ENCODE peak calls at places on chromosomes 12 and 14, in five cellular contexts. U is GM23338, O is GM23248, E is left ventricle myocardium inferior, N is kidney. L is an unnamed sample.

GRCh38 chr12:12333407-12333831 is 16.6 kb downstream of the MANSC1 start:
- DNase-seq in E (no peak), N (no peak), U (no peak), O (no peak), L (no peak)

GRCh38 chr14:60346706-60347105 is 97.7 kb downstream of the PPM1A start:
- DNase-seq in O (peak; percentile 7), N (no peak), U (no peak), E (no peak), L (no peak)

GRCh38 chr12:82651489-82651888 is 35.2 kb upstream of the TMTC2 start:
- DNase-seq in O (no peak), E (no peak), N (no peak), U (no peak), L (no peak)

GRCh38 chr14:95662376-95663186 is 23.6 kb upstream of the TCL1B start:
- DNase-seq in O (peak; percentile 30), E (no peak), U (no peak), N (no peak), L (no peak)

GRCh38 chr12:92863255-92863654 is 65.8 kb downstream of the EEA1 start:
- DNase-seq in N (no peak), E (no peak), U (no peak), O (no peak), L (no peak)

GRCh38 chr14:76867536-76868452 is 41.6 kb downstream of the LRRC74A start:
- DNase-seq in U (no peak), E (peak; percentile 48), N (no peak), O (no peak), L (no peak)

GRCh38 chr12:115938794-115939377 is 338.6 kb downstream of the MED13L start:
- DNase-seq in E (no peak), N (no peak), U (no peak), O (no peak), L (no peak)

GRCh38 chr12:56315256-56315625 is 547 bp downstream of the CNPY2 start:
- DNase-seq in O (no peak), N (peak; percentile 69), E (no peak), U (peak; percentile 35), L (peak; percentile 10)

GRCh38 chr14:103847954-103848719 is 762 bp upstream of the PPP1R13B start:
- DNase-seq in O (peak; percentile 46), N (peak; percentile 87), U (peak; percentile 63), E (no peak), L (peak; percentile 60)

DNA sequence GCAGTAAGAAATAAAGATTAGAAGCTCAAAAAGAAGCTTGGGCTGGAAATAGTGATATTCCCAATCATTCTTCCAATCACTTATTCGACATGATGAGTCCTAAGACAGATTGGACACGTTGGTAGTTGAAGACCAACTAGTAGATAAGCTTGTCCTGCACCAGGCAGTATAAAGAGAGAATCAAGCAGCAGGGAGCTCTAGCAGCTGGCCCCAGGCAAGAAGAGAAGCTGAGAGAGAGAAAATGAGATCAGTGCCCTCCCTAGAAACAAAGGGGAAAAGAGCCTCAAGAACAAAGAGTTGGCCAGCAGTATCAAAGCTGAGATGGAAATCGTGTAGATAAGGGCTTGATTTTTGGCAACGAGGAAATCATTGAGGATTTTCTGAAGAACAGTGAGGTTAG is 20.6 kb downstream of the RASSF8 start:
- DNase-seq in E (no peak), U (no peak), N (no peak), O (no peak), L (no peak)
- H3K36me3 ChIP-seq in E (no peaks in the 10 kb centered on the region), U (no peaks in the 10 kb centered on the region), N (no peaks in the 10 kb centered on the region), O (no peaks in the 10 kb centered on the region), L (no peaks in the 10 kb centered on the region)

GRCh38 chr12:32644455-32644854 is 34.6 kb upstream of the DNM1L start:
- DNase-seq in E (no peak), N (no peak), U (no peak), O (no peak), L (no peak)

GRCh38 chr12:32647275-32647674 is 31.8 kb upstream of the DNM1L start:
- DNase-seq in O (no peak), U (peak; percentile 47), E (no peak), N (no peak), L (no peak)

GRCh38 chr12:32641287-32641901 is 37.7 kb upstream of the DNM1L start:
- DNase-seq in U (no peak), N (no peak), E (no peak), O (no peak), L (no peak)
- H3K36me3 ChIP-seq in U (peaks cover 19% of the 10 kb centered on the region), N (peaks cover 18% of the 10 kb centered on the region), E (peaks cover 91% of the 10 kb centered on the region), O (no peaks in the 10 kb centered on the region), L (no peaks in the 10 kb centered on the region)

GRCh38 chr14:26199096-26199495 is 398.7 kb downstream of the NOVA1 start:
- DNase-seq in N (no peak), O (no peak), E (no peak), U (no peak), L (no peak)
- H3K36me3 ChIP-seq in N (no peaks in the 10 kb centered on the region), O (no peaks in the 10 kb centered on the region), E (no peaks in the 10 kb centered on the region), U (no peaks in the 10 kb centered on the region), L (no peaks in the 10 kb centered on the region)

DNA sequence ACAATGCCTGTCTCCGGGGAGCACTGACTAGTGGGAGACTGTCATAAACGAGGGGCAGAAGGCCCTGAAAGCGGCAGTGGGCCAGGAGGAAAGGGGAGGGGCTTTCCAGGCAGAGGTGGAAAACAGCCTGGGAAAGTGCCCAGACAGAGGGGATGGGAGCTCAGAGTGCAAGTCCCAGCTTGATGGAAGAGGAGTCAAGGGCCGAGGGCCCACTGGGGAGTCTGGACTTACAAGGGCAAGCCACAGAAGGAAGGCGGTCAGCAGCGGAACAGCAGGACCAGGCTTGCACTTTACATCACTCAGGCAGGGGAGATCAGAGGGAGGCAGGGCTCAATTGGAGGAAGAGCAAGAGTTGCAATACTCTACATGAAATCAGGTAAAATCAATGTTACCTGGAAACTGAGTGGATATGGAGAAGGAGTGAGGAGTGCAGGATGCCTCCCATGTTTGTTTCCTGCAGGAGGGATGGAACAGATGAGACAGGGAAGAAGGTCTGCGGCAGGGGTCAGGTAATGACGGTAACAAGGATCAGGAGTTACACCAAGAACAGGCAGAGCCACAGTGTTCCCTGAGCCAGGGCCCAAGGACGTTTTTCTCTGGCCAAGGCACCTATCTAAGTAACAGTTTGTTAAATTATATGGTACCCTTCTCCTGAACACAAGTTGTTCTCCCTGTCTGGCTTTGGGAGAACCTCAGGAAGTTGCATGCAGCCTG is 23.8 kb downstream of the PXN start:
- DNase-seq in U (no peak), E (no peak), N (peak; percentile 88), O (no peak), L (no peak)
- H3K36me3 ChIP-seq in U (no peaks in the 10 kb centered on the region), E (no peaks in the 10 kb centered on the region), N (no peaks in the 10 kb centered on the region), O (no peaks in the 10 kb centered on the region), L (no peaks in the 10 kb centered on the region)

GRCh38 chr14:55851301-55851700 is 266.9 kb upstream of the PELI2 start:
- DNase-seq in E (no peak), U (no peak), O (peak; percentile 14), N (no peak), L (no peak)
- H3K36me3 ChIP-seq in E (no peaks in the 10 kb centered on the region), U (no peaks in the 10 kb centered on the region), O (no peaks in the 10 kb centered on the region), N (no peaks in the 10 kb centered on the region), L (no peaks in the 10 kb centered on the region)

GRCh38 chr12:4290011-4290790 is 16.6 kb downstream of the CCND2 start:
- DNase-seq in U (no peak), N (no peak), O (no peak), E (no peak), L (no peak)
- H3K36me3 ChIP-seq in U (peaks cover 83% of the 10 kb centered on the region), N (no peaks in the 10 kb centered on the region), O (no peaks in the 10 kb centered on the region), E (peaks cover 41% of the 10 kb centered on the region), L (no peaks in the 10 kb centered on the region)

GRCh38 chr12:125091401-125091800 is 26.2 kb downstream of the AACS start:
- DNase-seq in O (no peak), N (no peak), U (no peak), E (no peak), L (no peak)
- H3K36me3 ChIP-seq in O (no peaks in the 10 kb centered on the region), N (peaks cover 4% of the 10 kb centered on the region), U (peaks cover 17% of the 10 kb centered on the region), E (peaks cover 38% of the 10 kb centered on the region), L (peaks cover 83% of the 10 kb centered on the region)

GRCh38 chr12:111488798-111489197 is 83.1 kb downstream of the SH2B3 start:
- DNase-seq in N (no peak), E (no peak), U (no peak), O (no peak), L (no peak)
- H3K36me3 ChIP-seq in N (peaks cover 16% of the 10 kb centered on the region), E (peaks cover 63% of the 10 kb centered on the region), U (peaks cover 35% of the 10 kb centered on the region), O (peaks cover 72% of the 10 kb centered on the region), L (peaks cover 69% of the 10 kb centered on the region)

DNA sequence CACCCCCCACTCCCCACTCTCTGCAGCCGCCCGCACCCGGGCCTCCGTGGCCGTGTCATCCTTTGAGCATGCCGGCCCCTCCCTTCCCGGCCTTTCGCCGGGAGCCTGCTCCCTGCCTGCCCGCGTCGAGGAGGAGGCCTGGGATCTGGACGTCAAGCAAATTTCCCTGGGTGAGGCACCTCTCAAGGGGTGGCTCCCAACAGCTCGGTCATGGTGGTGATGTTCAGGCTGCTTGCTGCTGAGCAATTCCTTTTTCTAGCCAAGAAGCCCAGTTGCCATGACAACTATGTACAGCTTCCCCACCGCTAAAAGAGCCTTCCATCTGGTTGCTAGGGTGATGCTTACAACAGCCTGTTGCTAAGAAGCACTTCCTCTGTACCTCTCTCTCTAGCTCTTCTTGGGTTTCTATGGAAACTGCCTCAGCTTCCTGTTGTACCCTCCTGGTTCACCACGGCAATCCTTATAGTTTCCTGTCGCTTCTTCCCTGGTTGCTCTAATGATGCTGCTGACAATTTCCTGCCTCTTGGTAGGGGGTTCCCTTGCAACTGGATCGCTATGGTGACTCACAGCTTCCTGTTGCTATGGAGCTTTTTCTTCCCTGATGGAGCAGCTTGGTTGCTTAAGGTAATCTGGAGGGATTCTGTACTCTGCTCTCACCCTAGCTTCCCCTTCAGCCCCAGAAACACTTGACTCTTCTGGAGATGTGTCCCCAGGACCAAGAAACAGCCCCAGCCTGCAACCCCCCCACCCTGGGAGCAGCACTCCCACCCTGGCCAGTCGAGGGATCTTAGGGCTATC is 11.0 kb downstream of the ZNF219 start:
- DNase-seq in N (no peak), O (peak; percentile 98), U (peak; percentile 97), E (no peak), L (no peak)
- H3K36me3 ChIP-seq in N (peaks cover 10% of the 10 kb centered on the region), O (peaks cover 22% of the 10 kb centered on the region), U (peaks cover 26% of the 10 kb centered on the region), E (peaks cover 90% of the 10 kb centered on the region), L (peaks cover 75% of the 10 kb centered on the region)

GRCh38 chr12:120725659-120726509 is at the start of gene ACADS:
- DNase-seq in N (peak; percentile 96), E (peak; percentile 92), U (peak; percentile 97), O (peak; percentile 95), L (peak; percentile 90)
- H3K36me3 ChIP-seq in N (peaks cover 21% of the 10 kb centered on the region), E (peaks cover 77% of the 10 kb centered on the region), U (peaks cover 14% of the 10 kb centered on the region), O (peaks cover 10% of the 10 kb centered on the region), L (peaks cover 31% of the 10 kb centered on the region)

L was measured in WERI-Rb-1.